ENCODE peak calls at places on chromosomes 2 and 18, in five cellular contexts. N is heart left ventricle, G is Peyer's patch, D is suprapubic skin, Q is tibial nerve. F is an unnamed sample. For H3K27me3, the result is how much of the 10 kb centered on the place peaks cover.

GRCh38 chr2:239048771-239049170 is 200.9 kb downstream of the TWIST2 start:
- DNase-seq in G (no peak), D (no peak), N (no peak), Q (no peak), F (no peak)

GRCh38 chr2:179243046-179243445 is 21.6 kb downstream of the SESTD1 start:
- DNase-seq in D (no peak), G (no peak), Q (no peak), N (no peak), F (no peak)

GRCh38 chr2:217996345-217996744 is 6.5 kb downstream of the TNS1 start:
- DNase-seq in D (no peak), Q (peak), G (no peak), N (no peak), F (no peak)

GRCh38 chr2:178848335-178848734 is 41.1 kb upstream of the TTN start:
- DNase-seq in N (no peak), D (no peak), G (no peak), Q (no peak), F (no peak)

GRCh38 chr2:132547089-132547687 is 122.8 kb downstream of the LYPD1 start:
- DNase-seq in N (peak), G (peak), D (peak), Q (peak), F (peak)

GRCh38 chr2:230589497-230590015 is 123.1 kb upstream of the CAB39 start:
- DNase-seq in N (no peak), G (peak), Q (no peak), D (no peak), F (no peak)

GRCh38 chr2:231890896-231891513 is 35.2 kb downstream of the NPPC start:
- DNase-seq in N (no peak), Q (no peak), D (no peak), G (peak), F (no peak)

GRCh38 chr2:54503192-54503591 is 47.1 kb downstream of the SPTBN1 start:
- DNase-seq in G (peak), D (no peak), N (no peak), Q (no peak), F (no peak)

GRCh38 chr2:37689751-37690150 is 18.3 kb upstream of the CDC42EP3 start:
- DNase-seq in Q (no peak), D (no peak), N (no peak), G (no peak), F (no peak)

GRCh38 chr2:30653847-30654246 is 153.4 kb downstream of the CAPN13 start:
- DNase-seq in N (peak), Q (no peak), G (no peak), D (no peak), F (no peak)

GRCh38 chr2:210360412-210360811 is 45.4 kb upstream of the MYL1 start:
- DNase-seq in G (no peak), Q (no peak), N (no peak), D (no peak), F (no peak)

GRCh38 chr18:73270919-73271318 is 403.1 kb upstream of the NETO1 start:
- DNase-seq in N (no peak), G (no peak), D (no peak), Q (no peak), F (no peak)

GRCh38 chr2:70514612-70515055 is 39.0 kb downstream of the TGFA start:
- DNase-seq in D (peak), Q (no peak), G (peak), N (peak), F (peak)
- TF ChIP-seq POLR2A in D (no peak), Q (no peak), G (no peak), N (no peak), F (no peak)

GRCh38 chr2:19362094-19362649 is 3.7 kb upstream of the OSR1 start:
- DNase-seq in Q (no peak), G (no peak), N (no peak), D (no peak), F (no peak)

GRCh38 chr2:19359456-19359855 is 1.0 kb upstream of the OSR1 start:
- DNase-seq in Q (no peak), D (no peak), G (no peak), N (no peak), F (no peak)

GRCh38 chr2:19360266-19360665 is 1.8 kb upstream of the OSR1 start:
- DNase-seq in N (no peak), Q (no peak), D (no peak), G (no peak), F (no peak)

GRCh38 chr2:19361325-19361990 is 3.0 kb upstream of the OSR1 start:
- DNase-seq in D (peak), N (no peak), Q (no peak), G (no peak), F (no peak)

DNA sequence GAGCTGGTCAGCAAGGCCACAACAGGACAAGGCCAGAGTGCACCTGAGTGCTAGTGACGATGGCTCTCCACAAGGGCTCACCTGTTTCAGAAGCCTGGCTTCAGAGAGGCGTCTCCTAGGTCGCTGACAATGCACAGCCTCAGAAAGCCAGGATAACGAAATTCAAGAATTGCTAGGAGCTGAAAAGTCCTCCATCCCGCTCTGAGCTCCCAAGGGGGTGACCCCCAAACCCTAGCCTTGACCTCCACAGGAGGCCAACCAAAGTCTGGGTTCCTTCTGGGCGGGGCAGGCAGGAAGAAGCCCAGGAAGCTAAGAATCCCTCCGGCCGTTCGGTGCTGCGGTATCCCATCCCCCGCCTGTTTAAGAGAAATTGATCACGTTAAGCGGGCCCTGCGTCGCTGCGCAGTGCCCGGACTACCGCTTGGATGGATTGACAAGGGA is 2.5 kb upstream of the OSR1 start:
- DNase-seq in D (no peak), N (no peak), G (no peak), Q (no peak), F (no peak)
- H3K27me3 ChIP-seq in D (half or more), N (under half), G (under half), Q (half or more), F (under half)

DNA sequence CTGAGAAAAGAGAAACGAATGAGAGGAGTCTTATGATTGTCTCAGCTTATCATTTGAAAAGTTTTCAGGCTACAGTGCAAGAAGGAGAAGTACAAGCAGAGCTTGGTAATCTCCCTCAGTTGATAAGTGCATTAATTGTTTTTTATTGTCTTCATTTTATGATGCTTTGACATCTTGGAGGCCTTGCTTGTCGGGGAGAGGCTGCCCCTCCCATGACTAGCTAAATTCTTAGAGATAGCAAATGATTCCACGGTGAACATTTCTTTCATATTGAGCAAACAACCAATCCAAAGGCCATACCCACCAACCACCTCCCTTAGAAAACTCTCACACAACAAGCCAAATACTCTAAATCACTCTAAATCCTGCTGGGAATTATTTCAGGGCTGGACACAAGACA is 39.8 kb downstream of the GDF7 start:
- DNase-seq in N (no peak), Q (no peak), G (no peak), D (no peak), F (no peak)
- TF ChIP-seq POLR2A in N (no peak), Q (no peak), G (no peak), D (no peak), F (no peak)

DNA sequence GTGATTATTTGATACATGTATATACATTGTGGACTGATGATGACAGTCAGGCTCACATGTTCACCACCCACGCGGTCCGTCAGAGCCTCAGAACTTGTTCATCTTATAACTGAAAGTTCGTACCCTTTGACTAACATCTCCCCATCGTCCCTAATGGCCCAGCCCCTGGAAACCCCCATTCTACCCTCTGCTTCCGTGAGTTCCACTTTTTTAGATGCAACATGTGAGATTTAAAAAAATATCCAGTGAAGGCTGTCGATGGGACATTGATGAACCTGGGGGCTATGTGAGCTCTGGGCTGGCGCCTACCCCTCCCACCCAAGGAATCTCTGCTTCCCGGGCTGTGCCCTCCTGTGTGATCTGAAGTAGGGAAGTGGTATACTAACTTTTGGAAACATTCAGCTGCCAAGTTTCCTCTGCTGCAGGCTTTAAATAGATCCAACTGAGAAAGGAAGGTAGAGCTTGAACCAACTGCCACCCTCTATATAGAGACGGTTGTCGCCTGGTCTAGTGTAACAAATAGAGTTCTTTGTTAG is 163.8 kb downstream of the FAM210A start:
- DNase-seq in D (no peak), N (no peak), G (no peak), Q (no peak), F (peak)
- H3K27me3 ChIP-seq in D (under half), N (under half), G (under half), Q (under half), F (under half)

DNA sequence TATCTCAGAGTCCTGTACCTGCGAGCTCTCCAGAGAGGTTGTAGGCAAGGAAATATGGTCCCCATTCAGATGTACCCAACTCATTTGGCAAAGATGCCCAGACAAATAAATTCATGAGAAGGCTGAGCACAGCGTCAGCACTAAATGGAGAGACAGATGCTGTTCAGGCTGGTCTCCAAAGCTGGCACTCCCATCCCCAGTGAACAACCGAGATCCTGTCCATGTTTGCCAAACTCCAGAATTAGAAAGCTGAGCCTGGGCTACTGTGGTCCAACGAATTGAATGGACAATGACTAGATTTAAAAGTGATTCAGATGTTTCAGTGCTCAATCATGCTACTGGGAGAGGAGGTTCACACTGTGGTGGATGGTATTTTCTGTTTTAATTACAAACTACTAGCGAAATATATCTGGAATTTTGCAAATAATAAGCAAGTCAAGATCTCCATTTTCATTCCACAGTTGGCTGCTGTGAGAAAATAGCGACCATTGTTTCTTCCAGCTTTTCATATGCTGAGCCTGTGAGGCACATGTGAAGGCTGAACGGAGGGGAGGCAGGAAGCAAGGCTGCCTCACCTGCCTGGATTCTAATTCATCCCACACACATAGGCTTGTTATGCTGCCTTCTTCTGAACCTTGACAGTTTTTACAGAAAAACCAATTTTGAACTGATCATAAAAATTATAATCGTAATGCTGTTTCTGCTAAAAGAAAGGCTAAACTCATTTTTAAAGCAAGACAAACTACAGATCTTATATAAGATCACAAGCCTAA is 22.6 kb upstream of the DAPL1 start:
- DNase-seq in Q (no peak), G (no peak), N (no peak), D (no peak), F (no peak)
- TF ChIP-seq POLR2A in Q (no peak), G (no peak), N (no peak), D (no peak), F (no peak)

GRCh38 chr2:50787636-50788035 is 244.3 kb downstream of the NRXN1 start:
- DNase-seq in G (no peak), D (no peak), Q (no peak), N (no peak), F (no peak)

GRCh38 chr2:50785781-50786180 is 246.2 kb downstream of the NRXN1 start:
- DNase-seq in D (no peak), N (no peak), Q (no peak), G (no peak), F (no peak)

GRCh38 chr2:50783116-50783515 is 248.8 kb downstream of the NRXN1 start:
- DNase-seq in D (no peak), N (no peak), G (no peak), Q (no peak), F (no peak)

GRCh38 chr2:50782543-50782942 is 249.4 kb downstream of the NRXN1 start:
- DNase-seq in D (no peak), G (no peak), N (no peak), Q (no peak), F (no peak)

GRCh38 chr2:50786345-50786744 is 245.6 kb downstream of the NRXN1 start:
- DNase-seq in Q (no peak), G (no peak), D (no peak), N (no peak), F (no peak)
- H3K27me3 ChIP-seq in Q (under half), G (under half), D (under half), N (under half), F (under half)

GRCh38 chr2:65583061-65583460 is 150.7 kb upstream of the SPRED2 start:
- DNase-seq in D (no peak), G (no peak), N (no peak), Q (no peak), F (no peak)
- TF ChIP-seq POLR2A in D (no peak), G (no peak), N (no peak), Q (no peak), F (no peak)

GRCh38 chr2:176822060-176822459 is 390.5 kb upstream of the HNRNPA3 start:
- DNase-seq in Q (no peak), N (no peak), D (no peak), G (no peak), F (no peak)

GRCh38 chr2:176832086-176832485 is 380.5 kb upstream of the HNRNPA3 start:
- DNase-seq in N (no peak), D (no peak), G (no peak), Q (no peak), F (no peak)

GRCh38 chr2:176830362-176830761 is 382.2 kb upstream of the HNRNPA3 start:
- DNase-seq in D (no peak), Q (no peak), G (no peak), N (no peak), F (no peak)

GRCh38 chr2:176826356-176826755 is 386.2 kb upstream of the HNRNPA3 start:
- DNase-seq in D (no peak), G (no peak), N (no peak), Q (no peak), F (no peak)

GRCh38 chr2:176827269-176827668 is 385.3 kb upstream of the HNRNPA3 start:
- DNase-seq in D (no peak), Q (no peak), N (no peak), G (no peak), F (no peak)
- H3K27me3 ChIP-seq in D (under half), Q (under half), N (under half), G (under half), F (under half)

DNA sequence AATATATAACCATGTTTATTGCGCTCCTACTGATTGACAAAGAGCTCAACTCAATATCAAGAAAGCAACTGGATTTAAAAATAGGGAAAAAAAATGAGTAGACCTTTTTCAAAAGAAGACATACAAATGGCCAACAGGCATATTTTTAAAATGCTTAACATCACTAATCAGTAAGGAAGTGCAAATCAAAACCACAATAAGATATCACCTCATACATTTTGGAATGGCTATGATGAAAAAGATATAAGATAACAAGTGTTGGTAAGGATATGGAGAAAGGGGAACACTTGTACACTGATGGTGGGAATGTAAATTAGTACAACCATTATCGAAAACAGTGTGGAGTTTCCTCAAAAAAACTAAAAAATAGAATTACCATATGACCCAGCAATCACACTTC is 5.6 kb upstream of the GALNT5 start:
- DNase-seq in Q (no peak), D (no peak), G (no peak), N (no peak), F (no peak)
- TF ChIP-seq POLR2A in Q (no peak), D (no peak), G (no peak), N (no peak), F (no peak)

F was measured in upper lobe of left lung.